ENCODE peak calls at places on chromosomes 1 and 21, in ten cellular contexts. One of them, this sample, is unnamed.

GRCh38 chr1:90335566-90335965 is 340.7 kb downstream of the ZNF326 start:
- DNase-seq in H1: no peak
- DNase-seq in transverse colon: no peak
- DNase-seq in stomach: no peak
- DNase-seq in esophagus muscularis mucosa: no peak
- DNase-seq in K562: no peak
- DNase-seq in breast epithelium: no peak
- DNase-seq in sigmoid colon: no peak
- DNase-seq in HCT116: no peak
- DNase-seq in HepG2: no peak
- DNase-seq in this sample: no peak

GRCh38 chr21:33135925-33136324 is 66.0 kb downstream of the OLIG1 start:
- DNase-seq in H1: no peak
- DNase-seq in transverse colon: no peak
- DNase-seq in stomach: no peak
- DNase-seq in esophagus muscularis mucosa: no peak
- DNase-seq in K562: no peak
- DNase-seq in breast epithelium: no peak
- DNase-seq in sigmoid colon: no peak
- DNase-seq in HCT116: no peak
- DNase-seq in HepG2: no peak
- DNase-seq in this sample: no peak

GRCh38 chr1:232221790-232222499 is 408.0 kb downstream of the SIPA1L2 start:
- DNase-seq in H1: peak; percentile 11
- DNase-seq in transverse colon: no peak
- DNase-seq in stomach: no peak
- DNase-seq in esophagus muscularis mucosa: peak; percentile 50
- DNase-seq in K562: no peak
- DNase-seq in breast epithelium: no peak
- DNase-seq in sigmoid colon: no peak
- DNase-seq in HCT116: peak; percentile 16
- DNase-seq in HepG2: no peak
- DNase-seq in this sample: no peak

GRCh38 chr1:209768354-209768774 is 12.5 kb downstream of the TRAF3IP3 start:
- DNase-seq in H1: no peak
- DNase-seq in transverse colon: peak; percentile 77
- DNase-seq in stomach: peak; percentile 55
- DNase-seq in esophagus muscularis mucosa: no peak
- DNase-seq in K562: no peak
- DNase-seq in breast epithelium: no peak
- DNase-seq in sigmoid colon: no peak
- DNase-seq in HCT116: no peak
- DNase-seq in HepG2: no peak
- DNase-seq in this sample: no peak

GRCh38 chr1:232456720-232457119 is 173.2 kb downstream of the SIPA1L2 start:
- DNase-seq in H1: no peak
- DNase-seq in transverse colon: no peak
- DNase-seq in stomach: no peak
- DNase-seq in esophagus muscularis mucosa: no peak
- DNase-seq in K562: no peak
- DNase-seq in breast epithelium: no peak
- DNase-seq in sigmoid colon: no peak
- DNase-seq in HCT116: no peak
- DNase-seq in HepG2: no peak
- DNase-seq in this sample: no peak

GRCh38 chr1:30634507-30634906 is 88.9 kb downstream of the MATN1 start:
- DNase-seq in H1: no peak
- DNase-seq in transverse colon: no peak
- DNase-seq in stomach: no peak
- DNase-seq in esophagus muscularis mucosa: no peak
- DNase-seq in K562: no peak
- DNase-seq in breast epithelium: no peak
- DNase-seq in sigmoid colon: no peak
- DNase-seq in HCT116: no peak
- DNase-seq in HepG2: no peak
- DNase-seq in this sample: no peak

GRCh38 chr1:54816951-54817350 is 15.8 kb upstream of the TTC22 start:
- DNase-seq in H1: peak; percentile 24
- DNase-seq in transverse colon: no peak
- DNase-seq in stomach: peak; percentile 11
- DNase-seq in esophagus muscularis mucosa: no peak
- DNase-seq in K562: no peak
- DNase-seq in breast epithelium: peak; percentile 15
- DNase-seq in sigmoid colon: no peak
- DNase-seq in HCT116: no peak
- DNase-seq in HepG2: no peak
- DNase-seq in this sample: no peak

GRCh38 chr1:233916706-233917105 is 12.2 kb downstream of the SLC35F3 start:
- DNase-seq in H1: no peak
- DNase-seq in transverse colon: no peak
- DNase-seq in stomach: no peak
- DNase-seq in esophagus muscularis mucosa: no peak
- DNase-seq in K562: no peak
- DNase-seq in breast epithelium: no peak
- DNase-seq in sigmoid colon: no peak
- DNase-seq in HCT116: no peak
- DNase-seq in HepG2: no peak
- DNase-seq in this sample: no peak

GRCh38 chr1:43978264-43978550 is 803 bp upstream of the B4GALT2 start:
- DNase-seq in H1: no peak
- DNase-seq in transverse colon: no peak
- DNase-seq in stomach: no peak
- DNase-seq in esophagus muscularis mucosa: no peak
- DNase-seq in K562: no peak
- DNase-seq in breast epithelium: no peak
- DNase-seq in sigmoid colon: no peak
- DNase-seq in HCT116: no peak
- DNase-seq in HepG2: peak; percentile 56
- DNase-seq in this sample: no peak

GRCh38 chr1:1550591-1551432 is 10.4 kb upstream of the TMEM240 start:
- DNase-seq in H1: no peak
- DNase-seq in transverse colon: no peak
- DNase-seq in stomach: no peak
- DNase-seq in esophagus muscularis mucosa: no peak
- DNase-seq in K562: peak; percentile 43
- DNase-seq in breast epithelium: no peak
- DNase-seq in sigmoid colon: no peak
- DNase-seq in HCT116: no peak
- DNase-seq in HepG2: peak; percentile 32
- DNase-seq in this sample: no peak

DNA sequence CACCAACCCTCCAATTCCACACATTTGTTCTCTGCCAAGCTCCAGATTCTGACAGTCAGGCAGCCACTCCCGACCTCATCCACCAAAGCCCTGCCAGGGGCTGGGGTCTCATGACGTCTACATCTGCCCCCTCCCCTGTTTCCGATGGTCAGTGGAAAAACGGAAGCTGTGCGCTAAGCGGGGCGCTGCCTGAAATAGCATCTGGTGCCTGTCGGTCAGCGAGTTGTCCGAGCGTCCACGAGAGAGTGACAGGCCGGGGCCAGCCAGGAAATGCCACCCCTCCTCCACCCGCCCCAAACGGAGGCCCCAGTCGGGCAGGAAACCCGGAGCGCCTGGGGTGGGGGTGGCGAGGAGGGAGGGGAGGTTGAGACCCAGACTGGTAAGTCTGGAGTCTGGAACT is 3.3 kb upstream of the TAL1 start:
- DNase-seq in H1: peak; percentile 49
- DNase-seq in transverse colon: no peak
- DNase-seq in stomach: no peak
- DNase-seq in esophagus muscularis mucosa: no peak
- DNase-seq in K562: no peak
- DNase-seq in breast epithelium: no peak
- DNase-seq in sigmoid colon: no peak
- DNase-seq in HCT116: no peak
- DNase-seq in HepG2: no peak
- DNase-seq in this sample: no peak
- H3K27ac ChIP-seq in H1: no peak overlapping the region
- H3K27ac ChIP-seq in transverse colon: peak overlapping the region; percentile 8
- H3K27ac ChIP-seq in stomach: no peak overlapping the region
- H3K27ac ChIP-seq in esophagus muscularis mucosa: peak overlapping the region; percentile 42
- H3K27ac ChIP-seq in K562: no peak overlapping the region
- H3K27ac ChIP-seq in breast epithelium: peak overlapping the region; percentile 19
- H3K27ac ChIP-seq in sigmoid colon: no peak overlapping the region
- H3K27ac ChIP-seq in HCT116: no peak overlapping the region
- H3K27ac ChIP-seq in HepG2: no peak overlapping the region
- H3K27ac ChIP-seq in this sample: no peak overlapping the region

DNA sequence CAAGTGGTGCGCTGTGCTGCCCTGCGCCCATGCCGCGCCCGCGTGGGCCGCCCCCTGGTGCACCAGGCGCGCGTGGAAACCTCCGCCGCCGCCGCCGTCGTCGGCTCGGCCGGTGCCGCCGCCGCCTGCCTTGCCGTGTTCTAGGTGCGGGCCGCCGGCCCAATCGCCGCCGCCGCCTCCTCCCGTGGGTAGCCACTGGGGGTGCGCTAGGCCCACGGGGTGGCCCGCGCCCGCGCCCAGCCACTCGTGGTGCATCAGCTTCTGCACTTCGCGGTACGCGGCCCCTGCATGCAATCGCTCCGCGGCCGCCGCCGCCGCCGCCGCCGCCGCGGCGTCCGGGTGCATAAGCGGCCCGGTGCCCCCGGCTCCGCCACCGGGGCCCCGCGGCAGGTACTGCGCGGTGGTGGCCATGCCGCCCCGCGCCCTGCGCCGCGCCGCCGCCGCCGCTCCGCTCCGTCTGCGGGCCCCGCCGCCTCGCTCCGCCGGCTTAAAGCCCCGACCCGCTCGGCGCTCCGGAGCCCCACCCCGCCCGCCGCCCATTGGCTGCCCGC is at the start of gene POU3F1:
- DNase-seq in H1: no peak
- DNase-seq in transverse colon: no peak
- DNase-seq in stomach: no peak
- DNase-seq in esophagus muscularis mucosa: no peak
- DNase-seq in K562: no peak
- DNase-seq in breast epithelium: no peak
- DNase-seq in sigmoid colon: no peak
- DNase-seq in HCT116: no peak
- DNase-seq in HepG2: no peak
- DNase-seq in this sample: no peak
- TF ChIP-seq POLR2A in H1: peak; percentile 34
- TF ChIP-seq POLR2A in transverse colon: no peak
- TF ChIP-seq POLR2A in stomach: no peak
- TF ChIP-seq POLR2A in esophagus muscularis mucosa: no peak
- TF ChIP-seq POLR2A in K562: no peak
- TF ChIP-seq POLR2A in breast epithelium: no peak
- TF ChIP-seq POLR2A in sigmoid colon: no peak
- TF ChIP-seq POLR2A in HCT116: no peak
- TF ChIP-seq POLR2A in HepG2: no peak
- TF ChIP-seq POLR2A in this sample: no peak

GRCh38 chr1:203546274-203546673 is 52.3 kb downstream of the OPTC start:
- DNase-seq in H1: no peak
- DNase-seq in transverse colon: no peak
- DNase-seq in stomach: no peak
- DNase-seq in esophagus muscularis mucosa: no peak
- DNase-seq in K562: no peak
- DNase-seq in breast epithelium: no peak
- DNase-seq in sigmoid colon: no peak
- DNase-seq in HCT116: no peak
- DNase-seq in HepG2: no peak
- DNase-seq in this sample: no peak

GRCh38 chr1:203545032-203545816 is 51.3 kb downstream of the OPTC start:
- DNase-seq in H1: no peak
- DNase-seq in transverse colon: no peak
- DNase-seq in stomach: no peak
- DNase-seq in esophagus muscularis mucosa: no peak
- DNase-seq in K562: no peak
- DNase-seq in breast epithelium: no peak
- DNase-seq in sigmoid colon: no peak
- DNase-seq in HCT116: no peak
- DNase-seq in HepG2: no peak
- DNase-seq in this sample: no peak

GRCh38 chr1:203547771-203548421 is 53.9 kb downstream of the OPTC start:
- DNase-seq in H1: no peak
- DNase-seq in transverse colon: no peak
- DNase-seq in stomach: no peak
- DNase-seq in esophagus muscularis mucosa: no peak
- DNase-seq in K562: no peak
- DNase-seq in breast epithelium: no peak
- DNase-seq in sigmoid colon: no peak
- DNase-seq in HCT116: no peak
- DNase-seq in HepG2: no peak
- DNase-seq in this sample: no peak

GRCh38 chr1:203548917-203549708 is 55.2 kb downstream of the OPTC start:
- DNase-seq in H1: no peak
- DNase-seq in transverse colon: no peak
- DNase-seq in stomach: no peak
- DNase-seq in esophagus muscularis mucosa: no peak
- DNase-seq in K562: no peak
- DNase-seq in breast epithelium: no peak
- DNase-seq in sigmoid colon: no peak
- DNase-seq in HCT116: no peak
- DNase-seq in HepG2: no peak
- DNase-seq in this sample: no peak

DNA sequence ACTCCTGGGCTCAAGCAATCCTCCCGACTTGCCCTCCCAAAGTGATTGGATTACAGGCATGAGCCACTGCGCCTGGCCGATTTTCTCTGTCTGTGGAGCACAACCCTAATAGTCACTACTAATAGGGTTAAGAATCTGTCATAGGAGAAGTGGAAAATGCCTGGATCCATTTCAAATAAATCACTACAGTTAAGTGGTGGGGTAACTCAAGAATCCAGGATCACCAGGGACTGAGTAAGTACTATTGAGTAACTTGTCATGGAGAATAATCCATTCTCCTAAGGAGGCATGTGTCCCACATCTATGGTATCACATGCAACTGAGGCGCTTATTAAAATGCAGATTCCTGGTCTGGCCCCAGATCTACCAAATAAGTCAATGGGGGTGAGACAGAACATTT is 53.2 kb downstream of the OPTC start:
- DNase-seq in H1: no peak
- DNase-seq in transverse colon: no peak
- DNase-seq in stomach: no peak
- DNase-seq in esophagus muscularis mucosa: no peak
- DNase-seq in K562: no peak
- DNase-seq in breast epithelium: no peak
- DNase-seq in sigmoid colon: no peak
- DNase-seq in HCT116: no peak
- DNase-seq in HepG2: no peak
- DNase-seq in this sample: no peak
- TF ChIP-seq POLR2AphosphoS5 in H1: no peak
- TF ChIP-seq POLR2AphosphoS5 in transverse colon: no peak
- TF ChIP-seq POLR2AphosphoS5 in stomach: no peak
- TF ChIP-seq POLR2AphosphoS5 in esophagus muscularis mucosa: no peak
- TF ChIP-seq POLR2AphosphoS5 in K562: no peak
- TF ChIP-seq POLR2AphosphoS5 in breast epithelium: no peak
- TF ChIP-seq POLR2AphosphoS5 in sigmoid colon: no peak
- TF ChIP-seq POLR2AphosphoS5 in HCT116: no peak
- TF ChIP-seq POLR2AphosphoS5 in HepG2: no peak
- TF ChIP-seq POLR2AphosphoS5 in this sample: no peak

DNA sequence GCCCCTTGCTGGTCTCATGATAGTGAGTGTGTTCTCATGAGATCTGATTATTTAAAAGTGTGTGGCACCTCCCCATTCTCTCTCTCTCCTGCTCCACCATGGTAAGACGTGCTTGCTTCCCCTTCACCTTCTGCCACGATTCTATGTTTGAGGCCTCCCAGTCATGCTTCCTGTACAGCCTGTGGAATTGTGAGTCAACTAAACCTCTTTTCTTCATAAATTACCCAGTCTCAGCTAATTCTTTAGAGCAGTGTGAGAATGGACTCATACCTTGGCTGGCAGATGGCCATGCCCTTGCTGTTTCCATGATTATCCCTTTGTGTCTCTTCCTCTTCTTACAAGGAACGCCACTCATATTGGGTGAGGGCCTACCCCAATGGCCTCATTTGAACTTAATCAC is 40.3 kb downstream of the PSMG1 start:
- DNase-seq in H1: no peak
- DNase-seq in transverse colon: no peak
- DNase-seq in stomach: no peak
- DNase-seq in esophagus muscularis mucosa: no peak
- DNase-seq in K562: no peak
- DNase-seq in breast epithelium: no peak
- DNase-seq in sigmoid colon: no peak
- DNase-seq in HCT116: no peak
- DNase-seq in HepG2: no peak
- DNase-seq in this sample: no peak
- H3K27ac ChIP-seq in H1: no peak overlapping the region
- H3K27ac ChIP-seq in transverse colon: no peak overlapping the region
- H3K27ac ChIP-seq in stomach: no peak overlapping the region
- H3K27ac ChIP-seq in esophagus muscularis mucosa: no peak overlapping the region
- H3K27ac ChIP-seq in K562: no peak overlapping the region
- H3K27ac ChIP-seq in breast epithelium: no peak overlapping the region
- H3K27ac ChIP-seq in sigmoid colon: no peak overlapping the region
- H3K27ac ChIP-seq in HCT116: no peak overlapping the region
- H3K27ac ChIP-seq in HepG2: no peak overlapping the region
- H3K27ac ChIP-seq in this sample: no peak overlapping the region

This sample was measured in prostate gland.